ENCODE peak calls at places on chromosomes 7 and 10, in ten cellular contexts. N, S, V, X, L, O, C, E, Y and D are unnamed samples.

GRCh38 chr7:43764039-43764789 is 5.7 kb downstream of the BLVRA start:
- DNase-seq in N (no peak), C (no peak), V (no peak), X (peak), O (no peak), S (peak), E (peak), Y (peak), L (peak), D (peak)

GRCh38 chr7:123494193-123494796 is 40.1 kb downstream of the IQUB start:
- DNase-seq in S (no peak), E (peak), X (peak), N (peak), Y (no peak), C (peak), L (peak), O (peak), V (no peak), D (no peak)

GRCh38 chr10:89644967-89645741 is at the start of gene PANK1:
- DNase-seq in N (peak), L (peak), S (peak), Y (peak), C (peak), X (peak), O (peak), E (peak), V (peak), D (peak)

GRCh38 chr10:119715628-119716505 is 10.0 kb upstream of the INPP5F start:
- DNase-seq in N (no peak), X (no peak), V (no peak), O (no peak), L (peak), S (no peak), E (no peak), Y (no peak), C (no peak), D (no peak)

GRCh38 chr7:30459591-30460245 is 18.9 kb downstream of the NOD1 start:
- DNase-seq in V (no peak), O (peak), L (peak), E (no peak), S (peak), X (peak), N (no peak), Y (no peak), C (no peak), D (peak)

GRCh38 chr7:28078036-28078901 is 102.3 kb downstream of the JAZF1 start:
- DNase-seq in S (no peak), O (peak), Y (no peak), V (no peak), E (peak), C (peak), N (peak), L (peak), X (peak), D (peak)

GRCh38 chr7:29320577-29320976 is 126.0 kb downstream of the CHN2 start:
- DNase-seq in X (no peak), Y (no peak), N (no peak), E (no peak), V (no peak), C (no peak), S (no peak), O (no peak), L (no peak), D (no peak)

GRCh38 chr7:131686833-131687232 is 130.4 kb upstream of the PODXL start:
- DNase-seq in C (no peak), O (no peak), L (no peak), Y (no peak), X (no peak), N (no peak), S (no peak), E (no peak), V (no peak), D (no peak)

GRCh38 chr7:100167912-100168323 is 499 bp downstream of the GAL3ST4 start:
- DNase-seq in N (no peak), L (no peak), S (no peak), V (peak), E (no peak), Y (no peak), O (peak), C (no peak), X (peak), D (no peak)

GRCh38 chr7:151091431-151091830 is 5.2 kb downstream of the AGAP3 start:
- DNase-seq in Y (no peak), L (no peak), N (no peak), E (peak), V (peak), C (no peak), O (no peak), S (no peak), X (peak), D (peak)

GRCh38 chr10:109889867-109890266 is 33.4 kb downstream of the XPNPEP1 start:
- DNase-seq in L (no peak), C (no peak), X (no peak), Y (no peak), V (no peak), S (no peak), E (no peak), O (peak), N (no peak), D (no peak)

GRCh38 chr10:12319085-12319484 is 30.3 kb upstream of the CAMK1D start:
- DNase-seq in O (no peak), Y (no peak), S (no peak), V (no peak), L (no peak), C (no peak), N (no peak), X (no peak), E (no peak), D (no peak)

GRCh38 chr10:48505394-48506112 is 99.3 kb downstream of the ARHGAP22 start:
- DNase-seq in O (no peak), E (no peak), X (no peak), Y (no peak), S (no peak), N (no peak), C (no peak), V (peak), L (no peak), D (peak)

GRCh38 chr10:42783181-42783549 is 570 bp downstream of the BMS1 start:
- DNase-seq in N (no peak), Y (peak), C (peak), S (no peak), L (peak), O (peak), V (no peak), E (peak), X (peak), D (no peak)

GRCh38 chr7:74043523-74043951 is 15.6 kb downstream of the ELN start:
- DNase-seq in Y (no peak), S (peak), X (no peak), O (peak), L (no peak), V (peak), C (no peak), E (no peak), N (no peak), D (no peak)

GRCh38 chr7:44308741-44309270 is 16.6 kb downstream of the CAMK2B start:
- DNase-seq in N (no peak), Y (peak), V (no peak), S (no peak), E (no peak), C (no peak), O (no peak), X (no peak), L (no peak), D (no peak)

GRCh38 chr7:75793676-75794075 is 19.9 kb downstream of the CCL24 start:
- DNase-seq in Y (no peak), O (no peak), S (no peak), X (no peak), V (no peak), C (no peak), N (no peak), L (no peak), E (no peak), D (no peak)

GRCh38 chr10:72740526-72740925 is 48.6 kb downstream of the MCU start:
- DNase-seq in L (peak), E (peak), V (peak), Y (peak), C (no peak), O (peak), X (peak), S (no peak), N (no peak), D (no peak)

GRCh38 chr10:130336612-130337304 is 200.6 kb downstream of the GLRX3 start:
- DNase-seq in N (no peak), X (no peak), C (no peak), E (no peak), Y (no peak), L (no peak), V (peak), O (no peak), S (no peak), D (no peak)

GRCh38 chr10:130337305-130337640 is 201.1 kb downstream of the GLRX3 start:
- DNase-seq in O (no peak), X (no peak), V (no peak), E (no peak), L (no peak), Y (no peak), N (no peak), S (no peak), C (no peak), D (no peak)

GRCh38 chr10:130337696-130338587 is 201.8 kb downstream of the GLRX3 start:
- DNase-seq in O (no peak), C (no peak), L (no peak), X (no peak), V (no peak), Y (no peak), N (no peak), E (no peak), S (no peak), D (no peak)

GRCh38 chr10:130333185-130333584 is 197.0 kb downstream of the GLRX3 start:
- DNase-seq in C (no peak), N (no peak), O (no peak), S (no peak), X (no peak), V (peak), Y (no peak), E (no peak), L (no peak), D (no peak)

GRCh38 chr10:130335336-130335735 is 199.1 kb downstream of the GLRX3 start:
- DNase-seq in X (no peak), N (no peak), L (no peak), O (no peak), V (no peak), C (no peak), E (no peak), S (no peak), Y (no peak), D (no peak)
- TF ChIP-seq CTCF in X (no peak), N (no peak), L (no peak), O (no peak), V (no peak), C (no peak), E (no peak), S (no peak), Y (no peak), D (no peak)

DNA sequence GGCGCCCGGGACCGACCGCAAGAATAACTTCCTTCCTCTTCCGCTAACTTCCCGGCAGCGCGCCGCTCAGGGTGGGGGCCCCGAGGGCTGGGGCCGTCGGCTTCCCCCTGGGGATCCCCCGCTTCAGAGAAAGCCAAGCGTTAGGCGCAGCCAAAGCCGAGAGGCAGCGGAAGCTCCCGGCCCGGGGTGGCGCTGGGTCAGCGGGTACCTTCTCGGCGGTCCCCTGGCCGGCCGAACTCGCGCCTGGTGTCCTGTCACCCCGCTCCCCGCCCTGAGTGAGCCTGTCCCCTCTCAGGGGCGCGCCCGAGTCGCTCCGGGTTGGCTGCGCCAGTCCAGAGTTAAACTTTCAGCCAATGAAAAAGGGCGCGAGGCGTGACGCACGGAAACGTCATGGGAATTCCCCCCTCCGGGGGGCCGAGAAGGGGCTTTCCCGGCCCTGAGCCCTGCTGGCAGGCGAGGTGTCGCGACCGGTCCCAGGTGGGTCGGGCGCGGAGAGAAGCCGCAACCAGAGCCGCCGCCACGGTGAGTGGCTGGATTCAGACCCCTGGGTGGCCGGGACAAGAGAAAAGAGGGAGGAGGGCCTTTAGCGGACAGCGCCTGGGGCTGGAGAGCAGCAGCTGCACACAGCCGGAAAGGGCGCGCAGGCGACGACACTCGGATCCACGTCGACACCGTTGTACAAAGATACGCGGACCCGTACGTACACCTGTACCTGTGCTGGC is 1.3 kb upstream of the NFKB2 start:
- DNase-seq in O (peak), L (peak), Y (peak), V (peak), S (peak), E (peak), X (peak), C (peak), N (peak), D (peak)
- TF ChIP-seq CTCF in O (no peak), L (peak), Y (peak), V (peak), S (no peak), E (no peak), X (no peak), C (no peak), N (peak), D (peak)

GRCh38 chr7:92991190-92991589 is 126.6 kb downstream of the SAMD9 start:
- DNase-seq in Y (no peak), E (no peak), N (no peak), S (no peak), L (no peak), X (no peak), C (no peak), O (no peak), V (no peak), D (no peak)

GRCh38 chr7:92987543-92987942 is 130.2 kb downstream of the SAMD9 start:
- DNase-seq in E (no peak), L (no peak), C (no peak), O (no peak), X (no peak), Y (no peak), N (no peak), V (no peak), S (no peak), D (no peak)

GRCh38 chr7:92988051-92988450 is 129.7 kb downstream of the SAMD9 start:
- DNase-seq in V (no peak), E (no peak), O (peak), N (no peak), X (peak), L (peak), C (no peak), S (no peak), Y (no peak), D (no peak)

GRCh38 chr7:92988941-92989540 is 128.7 kb downstream of the SAMD9 start:
- DNase-seq in E (no peak), N (no peak), Y (no peak), O (no peak), S (no peak), V (no peak), C (no peak), X (no peak), L (no peak), D (no peak)

GRCh38 chr7:92987095-92987494 is 130.7 kb downstream of the SAMD9 start:
- DNase-seq in Y (no peak), L (no peak), C (no peak), O (peak), X (no peak), V (no peak), E (no peak), S (no peak), N (no peak), D (no peak)
- TF ChIP-seq CTCF in Y (no peak), L (no peak), C (no peak), O (no peak), X (no peak), V (no peak), E (no peak), S (no peak), N (no peak), D (no peak)

DNA sequence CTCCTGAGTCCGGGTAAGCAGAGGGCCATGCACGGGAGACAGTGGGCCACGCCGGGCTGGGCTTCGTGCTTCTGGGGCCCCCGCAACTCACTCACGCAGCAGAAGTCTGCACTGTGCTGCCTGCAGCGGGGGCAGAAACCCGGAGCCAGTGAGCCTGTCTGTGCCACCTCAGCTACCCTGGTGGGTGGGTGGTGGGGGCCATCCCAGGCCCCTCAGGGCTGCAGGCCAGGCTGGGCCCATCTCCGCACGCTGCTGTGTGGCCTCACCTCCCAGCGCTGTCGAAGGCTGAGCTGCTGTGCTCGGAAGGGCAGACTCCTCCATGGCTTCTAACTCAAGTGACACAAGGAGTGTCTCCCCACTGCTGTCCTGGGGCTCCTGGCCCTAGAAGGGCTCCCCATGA is 125.5 kb downstream of the FAM53B start:
- DNase-seq in N (no peak), V (no peak), C (no peak), O (no peak), X (no peak), L (no peak), E (no peak), S (no peak), Y (no peak), D (no peak)
- TF ChIP-seq CTCF in N (no peak), V (no peak), C (no peak), O (no peak), X (no peak), L (no peak), E (no peak), S (no peak), Y (no peak), D (no peak)